ENCODE peak calls at places on chromosomes 12 and 14, in seven cellular contexts. One of them, this sample, is unnamed.

GRCh38 chr14:36174767-36175424 is 1.6 kb downstream of the PTCSC3 start:
- DNase-seq in dorsolateral prefrontal cortex: no peak
- DNase-seq in RPMI7951: no peak
- DNase-seq in choroid plexus epithelial cell: no peak
- DNase-seq in GM18507: no peak
- DNase-seq in naive thymus-derived CD8-positive, alpha-beta T cell: no peak
- DNase-seq in OCI-LY7: no peak
- DNase-seq in this sample: no peak

GRCh38 chr14:105165761-105166485 is 2.7 kb downstream of the JAG2 start:
- DNase-seq in dorsolateral prefrontal cortex: no peak
- DNase-seq in RPMI7951: no peak
- DNase-seq in choroid plexus epithelial cell: no peak
- DNase-seq in GM18507: no peak
- DNase-seq in naive thymus-derived CD8-positive, alpha-beta T cell: no peak
- DNase-seq in OCI-LY7: no peak
- DNase-seq in this sample: no peak

GRCh38 chr12:113196996-113197395 is 11.5 kb downstream of the RITA1 start:
- DNase-seq in dorsolateral prefrontal cortex: peak
- DNase-seq in RPMI7951: peak
- DNase-seq in choroid plexus epithelial cell: peak
- DNase-seq in GM18507: peak
- DNase-seq in naive thymus-derived CD8-positive, alpha-beta T cell: no peak
- DNase-seq in OCI-LY7: peak
- DNase-seq in this sample: no peak

GRCh38 chr14:75310295-75311059 is 31.8 kb downstream of the FOS start:
- DNase-seq in dorsolateral prefrontal cortex: peak
- DNase-seq in RPMI7951: peak
- DNase-seq in choroid plexus epithelial cell: peak
- DNase-seq in GM18507: no peak
- DNase-seq in naive thymus-derived CD8-positive, alpha-beta T cell: no peak
- DNase-seq in OCI-LY7: no peak
- DNase-seq in this sample: no peak

GRCh38 chr12:27780612-27781408 is 774 bp upstream of the MANSC4 start:
- DNase-seq in dorsolateral prefrontal cortex: no peak
- DNase-seq in RPMI7951: peak
- DNase-seq in choroid plexus epithelial cell: peak
- DNase-seq in GM18507: peak
- DNase-seq in naive thymus-derived CD8-positive, alpha-beta T cell: no peak
- DNase-seq in OCI-LY7: peak
- DNase-seq in this sample: peak

GRCh38 chr14:23113346-23114119 is 5.5 kb downstream of the CEBPE start:
- DNase-seq in dorsolateral prefrontal cortex: no peak
- DNase-seq in RPMI7951: no peak
- DNase-seq in choroid plexus epithelial cell: peak
- DNase-seq in GM18507: no peak
- DNase-seq in naive thymus-derived CD8-positive, alpha-beta T cell: no peak
- DNase-seq in OCI-LY7: no peak
- DNase-seq in this sample: no peak

GRCh38 chr14:106872619-106873446 is 1346.5 kb downstream of the TMEM121 start:
- DNase-seq in dorsolateral prefrontal cortex: no peak
- DNase-seq in RPMI7951: no peak
- DNase-seq in choroid plexus epithelial cell: no peak
- DNase-seq in GM18507: no peak
- DNase-seq in naive thymus-derived CD8-positive, alpha-beta T cell: peak
- DNase-seq in OCI-LY7: peak
- DNase-seq in this sample: peak

GRCh38 chr14:90140298-90140955 is 78.6 kb downstream of the KCNK13 start:
- DNase-seq in dorsolateral prefrontal cortex: no peak
- DNase-seq in RPMI7951: peak
- DNase-seq in choroid plexus epithelial cell: peak
- DNase-seq in GM18507: no peak
- DNase-seq in naive thymus-derived CD8-positive, alpha-beta T cell: no peak
- DNase-seq in OCI-LY7: no peak
- DNase-seq in this sample: no peak

GRCh38 chr12:56129210-56129691 is 1.2 kb downstream of the ESYT1 start:
- DNase-seq in dorsolateral prefrontal cortex: no peak
- DNase-seq in RPMI7951: peak
- DNase-seq in choroid plexus epithelial cell: no peak
- DNase-seq in GM18507: peak
- DNase-seq in naive thymus-derived CD8-positive, alpha-beta T cell: peak
- DNase-seq in OCI-LY7: peak
- DNase-seq in this sample: peak

GRCh38 chr14:58637040-58637390 is 747 bp upstream of the DACT1 start:
- DNase-seq in dorsolateral prefrontal cortex: peak
- DNase-seq in RPMI7951: peak
- DNase-seq in choroid plexus epithelial cell: peak
- DNase-seq in GM18507: no peak
- DNase-seq in naive thymus-derived CD8-positive, alpha-beta T cell: no peak
- DNase-seq in OCI-LY7: no peak
- DNase-seq in this sample: peak

GRCh38 chr12:70366581-70367267 is 634 bp downstream of the KCNMB4 start:
- DNase-seq in dorsolateral prefrontal cortex: peak
- DNase-seq in RPMI7951: peak
- DNase-seq in choroid plexus epithelial cell: peak
- DNase-seq in GM18507: peak
- DNase-seq in naive thymus-derived CD8-positive, alpha-beta T cell: peak
- DNase-seq in OCI-LY7: peak
- DNase-seq in this sample: peak

GRCh38 chr12:112194601-112195247 is 69.4 kb downstream of the TRAFD1 start:
- DNase-seq in dorsolateral prefrontal cortex: no peak
- DNase-seq in RPMI7951: no peak
- DNase-seq in choroid plexus epithelial cell: no peak
- DNase-seq in GM18507: no peak
- DNase-seq in naive thymus-derived CD8-positive, alpha-beta T cell: no peak
- DNase-seq in OCI-LY7: no peak
- DNase-seq in this sample: no peak

GRCh38 chr12:103801709-103802585 is 39.1 kb downstream of the NT5DC3 start:
- DNase-seq in dorsolateral prefrontal cortex: no peak
- DNase-seq in RPMI7951: peak
- DNase-seq in choroid plexus epithelial cell: peak
- DNase-seq in GM18507: no peak
- DNase-seq in naive thymus-derived CD8-positive, alpha-beta T cell: no peak
- DNase-seq in OCI-LY7: no peak
- DNase-seq in this sample: no peak

GRCh38 chr14:100840751-100841444 is 15.0 kb downstream of the MEG3 start:
- DNase-seq in dorsolateral prefrontal cortex: no peak
- DNase-seq in RPMI7951: no peak
- DNase-seq in choroid plexus epithelial cell: no peak
- DNase-seq in GM18507: no peak
- DNase-seq in naive thymus-derived CD8-positive, alpha-beta T cell: no peak
- DNase-seq in OCI-LY7: no peak
- DNase-seq in this sample: no peak

GRCh38 chr12:55934773-55935172 is 3.8 kb downstream of the DGKA start:
- DNase-seq in dorsolateral prefrontal cortex: no peak
- DNase-seq in RPMI7951: no peak
- DNase-seq in choroid plexus epithelial cell: no peak
- DNase-seq in GM18507: no peak
- DNase-seq in naive thymus-derived CD8-positive, alpha-beta T cell: no peak
- DNase-seq in OCI-LY7: no peak
- DNase-seq in this sample: no peak

This sample was measured in T-cell.